ENCODE peak calls at places on chromosomes 3 and 15, in seven cellular contexts. Y is colonic mucosa, G is GM23338, Q is adrenal gland, F is PC-3, R is psoas muscle, H is transverse colon. M is an unnamed sample.

GRCh38 chr15:83289160-83289559 is 4.7 kb upstream of the BNC1 start:
- DNase-seq in F (peak; percentile 44), H (no peak), Y (no peak), G (no peak), R (no peak), Q (no peak), M (no peak)

GRCh38 chr3:66401157-66401550 is 99.7 kb downstream of the LRIG1 start:
- DNase-seq in F (no peak), H (no peak), G (no peak), Y (no peak), Q (no peak), R (no peak), M (no peak)

GRCh38 chr15:53072077-53072476 is 281.9 kb upstream of the ONECUT1 start:
- DNase-seq in Q (peak; percentile 73), F (peak; percentile 92), G (peak; percentile 76), R (peak; percentile 16), H (peak; percentile 61), Y (peak; percentile 56), M (peak; percentile 44)

GRCh38 chr3:34268032-34268760 is 469.8 kb downstream of the PDCD6IP start:
- DNase-seq in G (no peak), F (no peak), Q (no peak), Y (no peak), R (no peak), H (no peak), M (no peak)

GRCh38 chr3:10287936-10288574 is 4.7 kb downstream of the GHRL start:
- DNase-seq in F (no peak), H (no peak), Q (no peak), R (no peak), G (no peak), Y (no peak), M (no peak)

GRCh38 chr3:116288480-116288879 is 156.8 kb downstream of the LSAMP start:
- DNase-seq in F (no peak), Q (no peak), H (no peak), R (no peak), G (no peak), Y (no peak), M (no peak)

GRCh38 chr3:138945646-138946553 is 1.0 kb downstream of the FOXL2 start:
- DNase-seq in Q (no peak), G (peak; percentile 68), F (no peak), R (no peak), Y (peak; percentile 47), H (peak; percentile 41), M (peak; percentile 43)

GRCh38 chr15:84604804-84605203 is 4.0 kb downstream of the ZSCAN2 start:
- DNase-seq in R (no peak), H (no peak), F (no peak), Q (no peak), Y (no peak), G (no peak), M (no peak)

GRCh38 chr3:177385831-177386301 is 188.6 kb upstream of the TBL1XR1 start:
- DNase-seq in Q (no peak), G (no peak), H (no peak), Y (no peak), R (no peak), F (peak; percentile 39), M (no peak)

GRCh38 chr3:146165370-146165769 is 4.4 kb upstream of the PLOD2 start:
- DNase-seq in Y (no peak), Q (no peak), H (no peak), G (no peak), F (peak; percentile 94), R (no peak), M (no peak)

GRCh38 chr3:59992578-59992977 is 942.8 kb upstream of the CFAP20DC start:
- DNase-seq in F (no peak), Y (no peak), Q (no peak), G (no peak), H (no peak), R (no peak), M (no peak)

GRCh38 chr3:133451309-133451708 is 51.5 kb downstream of the BFSP2 start:
- DNase-seq in Y (no peak), Q (no peak), F (no peak), R (no peak), G (no peak), H (no peak), M (no peak)

GRCh38 chr15:81955709-81956108 is 90.1 kb downstream of the MEX3B start:
- DNase-seq in G (no peak), Q (no peak), H (no peak), R (no peak), Y (no peak), F (no peak), M (no peak)

GRCh38 chr15:43751885-43752284 is 5.6 kb downstream of the PDIA3 start:
- DNase-seq in F (no peak), G (no peak), Y (no peak), H (no peak), Q (no peak), R (no peak), M (no peak)

GRCh38 chr15:43749690-43750345 is 3.6 kb downstream of the PDIA3 start:
- DNase-seq in H (no peak), R (no peak), F (no peak), Q (no peak), G (no peak), Y (no peak), M (no peak)

DNA sequence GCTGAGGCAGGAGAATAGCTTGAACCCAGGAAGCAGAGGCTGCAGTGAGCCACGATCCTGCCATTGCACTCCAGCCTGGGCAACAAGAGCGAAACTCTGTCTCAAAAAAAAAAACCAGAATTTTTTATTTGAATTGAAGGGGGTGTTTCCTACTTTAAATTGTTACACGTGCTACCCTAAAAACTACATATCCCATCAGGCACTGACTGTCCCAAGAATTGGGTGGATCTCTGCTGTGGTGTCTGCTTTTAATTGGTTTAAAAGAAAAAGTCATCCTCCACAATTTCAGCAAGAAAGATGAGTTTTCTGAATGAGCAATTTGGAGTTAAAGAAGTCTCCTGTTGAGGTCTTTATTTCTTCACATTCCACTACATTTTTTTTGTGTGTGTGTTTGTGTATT is 2.1 kb downstream of the PDIA3 start:
- DNase-seq in Y (no peak), Q (no peak), G (peak; percentile 15), R (no peak), H (no peak), F (peak; percentile 19), M (no peak)
- H3K27ac ChIP-seq in Y (no peak overlapping the region), Q (no peak overlapping the region), G (no peak overlapping the region), R (no peak overlapping the region), H (no peak overlapping the region), F (no peak overlapping the region), M (no peak overlapping the region)

DNA sequence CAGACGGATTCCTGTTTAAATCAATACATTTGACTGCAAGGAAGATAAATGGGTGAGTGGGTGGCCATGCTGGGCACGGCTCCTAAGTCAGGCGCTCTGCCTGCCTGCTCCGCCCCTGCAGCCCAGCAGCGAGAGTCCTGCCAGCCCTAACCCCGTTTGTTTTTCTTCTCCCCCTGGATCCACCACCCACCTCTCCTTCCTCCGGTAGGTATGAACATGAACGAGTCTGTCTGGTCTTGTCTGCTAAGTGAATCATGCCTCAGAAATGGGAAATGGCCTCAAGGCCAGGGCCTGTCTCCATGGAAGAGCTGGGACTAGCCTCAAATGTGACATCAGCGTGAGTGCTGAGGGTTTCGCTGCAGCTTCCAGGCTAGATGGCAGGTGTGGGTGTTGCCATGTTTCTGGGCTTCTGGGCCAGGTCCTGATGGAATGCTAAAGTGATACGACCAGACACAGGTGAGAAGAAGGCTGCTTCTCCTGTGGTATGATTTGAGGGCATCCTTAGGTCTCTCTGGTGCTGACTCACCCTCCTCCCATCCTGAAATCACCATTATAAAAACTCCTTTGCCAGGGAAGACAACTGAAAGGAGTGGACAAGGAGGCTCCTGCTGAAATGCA is 5.6 kb upstream of the FEM1B start:
- DNase-seq in G (peak; percentile 30), R (peak; percentile 39), Q (peak; percentile 69), F (peak; percentile 96), Y (no peak), H (no peak), M (peak; percentile 27)
- H3K4me3 ChIP-seq in G (no peak overlapping the region), R (peak overlapping the region; percentile 35), Q (no peak overlapping the region), F (peak overlapping the region; percentile 37), Y (no peak overlapping the region), H (no peak overlapping the region), M (no peak overlapping the region)

GRCh38 chr15:74304459-74304858 is 63.0 kb downstream of the CYP11A1 start:
- DNase-seq in Q (no peak), G (no peak), Y (no peak), F (no peak), R (no peak), H (no peak), M (peak; percentile 72)

GRCh38 chr15:74300057-74300620 is 64.0 kb downstream of the CCDC33 start:
- DNase-seq in R (no peak), Q (no peak), H (no peak), F (no peak), G (peak; percentile 68), Y (no peak), M (no peak)

GRCh38 chr15:74303741-74304309 is 63.6 kb downstream of the CYP11A1 start:
- DNase-seq in R (no peak), G (peak; percentile 51), F (no peak), Q (no peak), H (no peak), Y (no peak), M (peak; percentile 49)

GRCh38 chr15:74301583-74302374 is 65.7 kb downstream of the CCDC33 start:
- DNase-seq in R (no peak), Q (no peak), G (peak; percentile 41), F (no peak), H (no peak), Y (no peak), M (peak; percentile 92)

GRCh38 chr15:74302821-74303359 is 64.6 kb downstream of the CYP11A1 start:
- DNase-seq in R (no peak), Q (no peak), G (peak; percentile 85), H (peak; percentile 32), F (peak; percentile 53), Y (no peak), M (peak; percentile 92)
- TF ChIP-seq CTCF in R (peak; percentile 63), Q (peak; percentile 60), G (peak; percentile 77), H (peak; percentile 68), F (peak; percentile 87), Y (peak; percentile 44), M (peak; percentile 82)

GRCh38 chr3:64902991-64903390 is 215.2 kb upstream of the ADAMTS9 start:
- DNase-seq in Y (no peak), H (no peak), R (no peak), F (no peak), G (no peak), Q (no peak), M (no peak)
- H3K27ac ChIP-seq in Y (no peak overlapping the region), H (no peak overlapping the region), R (no peak overlapping the region), F (no peak overlapping the region), G (no peak overlapping the region), Q (no peak overlapping the region), M (no peak overlapping the region)

GRCh38 chr3:42263354-42264346 is 2.3 kb downstream of the CCK start:
- DNase-seq in R (no peak), G (peak; percentile 85), F (no peak), Y (no peak), Q (no peak), H (no peak), M (peak; percentile 34)
- H3K4me3 ChIP-seq in R (peak overlapping the region; percentile 42), G (peak overlapping the region; percentile 59), F (peak overlapping the region; percentile 53), Y (no peak overlapping the region), Q (no peak overlapping the region), H (no peak overlapping the region), M (peak overlapping the region; percentile 38)

GRCh38 chr15:93018574-93018973 is 70.4 kb downstream of the RGMA start:
- DNase-seq in H (no peak), R (no peak), Y (no peak), G (peak; percentile 54), F (no peak), Q (no peak), M (no peak)
- TF ChIP-seq CTCF in H (no peak), R (peak; percentile 39), Y (no peak), G (peak; percentile 39), F (peak; percentile 40), Q (no peak), M (peak; percentile 40)

GRCh38 chr15:73617310-73617709 is 15.9 kb downstream of the NPTN start:
- DNase-seq in G (peak; percentile 65), R (no peak), H (no peak), F (no peak), Y (no peak), Q (no peak), M (no peak)
- H3K27ac ChIP-seq in G (peak overlapping the region; percentile 27), R (no peak overlapping the region), H (no peak overlapping the region), F (no peak overlapping the region), Y (no peak overlapping the region), Q (no peak overlapping the region), M (no peak overlapping the region)

M was measured in WERI-Rb-1.